ENCODE peak calls at places on chromosomes 11 and 22, in ten cellular contexts. P is NCI-H1417, M is T-helper 2 cell, L is GM03348, E is BE2C, Z is Peyer's patch, A is dorsolateral prefrontal cortex, D is A172, S is GM12892, B is NCI-H524. F is an unnamed sample.

GRCh38 chr11:112632866-112633505 is 328.2 kb upstream of the NCAM1 start:
- DNase-seq in P (no peak), L (no peak), E (no peak), D (no peak), Z (no peak), M (no peak), B (no peak), S (no peak), A (no peak), F (no peak)

GRCh38 chr11:65431452-65432132 is 9.0 kb downstream of the NEAT1 start:
- DNase-seq in M (no peak), Z (no peak), A (no peak), L (no peak), E (no peak), P (no peak), D (peak), B (no peak), S (no peak), F (no peak)

GRCh38 chr11:117641008-117641915 is 155.8 kb downstream of the DSCAML1 start:
- DNase-seq in P (no peak), D (no peak), E (no peak), B (no peak), M (no peak), A (peak), Z (no peak), L (no peak), S (no peak), F (no peak)

GRCh38 chr11:19458721-19459120 is 218.0 kb upstream of the E2F8 start:
- DNase-seq in M (no peak), E (no peak), S (no peak), P (no peak), L (no peak), A (no peak), B (peak), Z (no peak), D (no peak), F (no peak)

GRCh38 chr11:132008226-132008625 is 637.8 kb downstream of the NTM start:
- DNase-seq in B (no peak), M (no peak), S (no peak), Z (no peak), P (no peak), A (no peak), D (no peak), L (no peak), E (no peak), F (no peak)

GRCh38 chr22:47918276-47918928 is 1156.0 kb downstream of the TBC1D22A start:
- DNase-seq in M (no peak), L (no peak), A (no peak), B (peak), Z (no peak), D (no peak), E (no peak), S (peak), P (peak), F (no peak)

GRCh38 chr22:27220349-27220748 is 563.0 kb downstream of the MIAT start:
- DNase-seq in B (no peak), S (no peak), L (peak), M (no peak), P (no peak), Z (no peak), A (no peak), D (peak), E (no peak), F (no peak)

GRCh38 chr22:21754523-21755128 is 19.0 kb upstream of the YPEL1 start:
- DNase-seq in P (no peak), D (no peak), B (peak), E (peak), S (no peak), Z (no peak), M (no peak), A (peak), L (peak), F (no peak)

GRCh38 chr22:45788530-45788929 is 116.9 kb downstream of the ATXN10 start:
- DNase-seq in M (no peak), A (no peak), L (no peak), Z (no peak), B (no peak), E (no peak), D (no peak), P (no peak), S (no peak), F (no peak)

GRCh38 chr11:47992959-47993820 is 12.8 kb downstream of the PTPRJ start:
- DNase-seq in A (no peak), D (peak), B (no peak), S (no peak), Z (no peak), E (no peak), M (no peak), L (peak), P (no peak), F (peak)

GRCh38 chr11:63862923-63863322 is 24.0 kb downstream of the MARK2 start:
- DNase-seq in M (no peak), B (no peak), E (no peak), A (no peak), S (no peak), L (no peak), Z (peak), D (no peak), P (no peak), F (no peak)

GRCh38 chr11:13135385-13136271 is 126.5 kb downstream of the RASSF10 start:
- DNase-seq in M (no peak), S (no peak), E (no peak), Z (no peak), L (peak), A (no peak), D (peak), P (peak), B (peak), F (peak)

GRCh38 chr11:129323896-129324522 is 51.6 kb upstream of the BARX2 start:
- DNase-seq in E (no peak), A (no peak), M (no peak), Z (no peak), P (no peak), D (no peak), S (no peak), B (peak), L (peak), F (no peak)

GRCh38 chr11:1701041-1701807 is 4.2 kb downstream of the KRTAP5-6 start:
- DNase-seq in E (no peak), A (no peak), L (no peak), M (no peak), D (no peak), S (no peak), Z (no peak), P (no peak), B (no peak), F (no peak)

GRCh38 chr11:59765068-59765770 is 10.0 kb downstream of the STX3 start:
- DNase-seq in Z (no peak), M (no peak), A (no peak), L (no peak), E (no peak), B (peak), S (no peak), D (no peak), P (no peak), F (no peak)

GRCh38 chr22:21938906-21939305 is 13.7 kb downstream of the PPM1F start:
- DNase-seq in S (no peak), A (no peak), P (no peak), E (no peak), L (no peak), Z (no peak), D (no peak), M (no peak), B (no peak), F (no peak)

GRCh38 chr11:65468874-65469333 is 29.9 kb upstream of the MALAT1 start:
- DNase-seq in L (no peak), D (peak), S (peak), P (no peak), Z (peak), A (no peak), B (peak), M (no peak), E (peak), F (no peak)

F was measured in H4.